ENCODE peak calls at places on chromosome 1, in five cellular contexts. R is foreskin fibroblast, A is neural progenitor cell, L is NB4, D is lower leg skin. P is an unnamed sample.

GRCh38 chr1:109787845-109788605 is 24.3 kb upstream of the EPS8L3 start:
- DNase-seq in A (no peak), R (no peak), L (peak; percentile 84), D (peak; percentile 81), P (no peak)

GRCh38 chr1:162200096-162200847 is 130.8 kb downstream of the NOS1AP start:
- DNase-seq in A (no peak), D (no peak), L (no peak), R (peak; percentile 15), P (peak; percentile 11)

GRCh38 chr1:11977625-11978024 is 2.6 kb upstream of the MFN2 start:
- DNase-seq in R (peak; percentile 90), A (no peak), L (no peak), D (no peak), P (no peak)

GRCh38 chr1:240465531-240465940 is 146.4 kb downstream of the GREM2 start:
- DNase-seq in D (no peak), R (peak; percentile 23), L (no peak), A (peak; percentile 20), P (no peak)

GRCh38 chr1:203128691-203129500 is 1.4 kb downstream of the ADORA1 start:
- DNase-seq in L (no peak), R (no peak), A (no peak), D (peak; percentile 70), P (no peak)

GRCh38 chr1:205355054-205355453 is 1.7 kb downstream of the KLHDC8A start:
- DNase-seq in R (no peak), A (no peak), D (no peak), L (no peak), P (no peak)

GRCh38 chr1:52707927-52708655 is 9.9 kb upstream of the COA7 start:
- DNase-seq in A (no peak), D (peak; percentile 37), R (peak; percentile 80), L (peak; percentile 29), P (peak; percentile 54)

GRCh38 chr1:207810173-207810572 is 58.3 kb downstream of the CD46 start:
- DNase-seq in L (no peak), A (no peak), D (no peak), R (peak; percentile 90), P (peak; percentile 49)

GRCh38 chr1:29835486-29836273 is 599.4 kb downstream of the PTPRU start:
- DNase-seq in D (peak; percentile 69), L (peak; percentile 9), A (no peak), R (no peak), P (no peak)

GRCh38 chr1:204077979-204078696 is 5.2 kb downstream of the SOX13 start:
- DNase-seq in L (no peak), A (peak; percentile 83), D (no peak), R (no peak), P (peak; percentile 51)

GRCh38 chr1:111476761-111477309 is 3.1 kb downstream of the C1orf162 start:
- DNase-seq in D (no peak), R (no peak), L (peak; percentile 68), A (no peak), P (no peak)

GRCh38 chr1:17919525-17920439 is 164.6 kb downstream of the ACTL8 start:
- DNase-seq in D (peak; percentile 77), L (peak; percentile 56), A (peak; percentile 84), R (peak; percentile 71), P (peak; percentile 57)

GRCh38 chr1:157483635-157484034 is 68.7 kb downstream of the FCRL5 start:
- DNase-seq in L (no peak), D (no peak), R (no peak), A (no peak), P (no peak)

GRCh38 chr1:92858564-92859399 is 26.9 kb downstream of the RPL5 start:
- DNase-seq in L (peak; percentile 80), A (peak; percentile 85), D (no peak), R (peak; percentile 86), P (peak; percentile 79)

GRCh38 chr1:2330511-2331199 is 60.7 kb downstream of the MORN1 start:
- DNase-seq in L (no peak), A (no peak), R (peak; percentile 93), D (peak; percentile 94), P (peak; percentile 76)

GRCh38 chr1:53316058-53316741 is 11.7 kb downstream of the LRP8 start:
- DNase-seq in L (peak; percentile 37), A (peak; percentile 47), R (peak; percentile 45), D (no peak), P (no peak)

GRCh38 chr1:41902669-41903068 is 16.1 kb downstream of the HIVEP3 start:
- DNase-seq in R (no peak), D (no peak), A (no peak), L (no peak), P (no peak)

GRCh38 chr1:25810341-25811299 is 9.1 kb upstream of the MTFR1L start:
- DNase-seq in L (peak; percentile 77), R (peak; percentile 77), D (peak; percentile 95), A (peak; percentile 90), P (peak; percentile 47)

GRCh38 chr1:154419620-154420020 is 14.5 kb downstream of the IL6R start:
- DNase-seq in A (no peak), L (peak; percentile 81), D (peak; percentile 97), R (peak; percentile 94), P (peak; percentile 86)

DNA sequence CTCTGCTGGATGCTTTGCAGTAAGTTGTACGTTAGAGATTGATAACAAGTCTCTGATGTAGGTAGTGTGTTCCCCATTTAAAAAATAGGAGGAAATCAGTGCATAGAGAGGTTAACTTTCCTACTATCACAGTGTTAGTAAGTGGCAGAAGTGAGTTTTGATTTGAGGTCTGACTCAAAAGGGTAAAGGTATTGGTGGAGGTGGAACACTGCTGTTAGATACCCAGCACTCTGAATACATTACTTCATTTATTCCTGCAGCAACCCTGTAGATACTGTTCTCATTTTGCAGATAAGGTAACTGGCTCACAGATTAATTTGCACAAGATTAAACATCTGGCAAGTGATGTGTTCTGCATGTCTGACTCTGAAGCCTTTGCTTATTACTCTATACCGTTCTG is 3.1 kb downstream of the CAMSAP2 start:
- DNase-seq in D (no peak), A (no peak), L (no peak), R (peak; percentile 9), P (no peak)
- H3K4me3 ChIP-seq in D (no peak overlapping the region), A (peak overlapping the region; percentile 89), L (no peak overlapping the region), R (peak overlapping the region; percentile 99), P (peak overlapping the region; percentile 92)

GRCh38 chr1:212284744-212285684 is at the start of gene PPP2R5A:
- DNase-seq in L (peak; percentile 100), R (peak; percentile 100), D (peak; percentile 100), A (peak; percentile 100), P (peak; percentile 99)
- TF ChIP-seq CTCF in L (no peak), R (no peak), D (no peak), A (peak; percentile 55), P (peak; percentile 11)

DNA sequence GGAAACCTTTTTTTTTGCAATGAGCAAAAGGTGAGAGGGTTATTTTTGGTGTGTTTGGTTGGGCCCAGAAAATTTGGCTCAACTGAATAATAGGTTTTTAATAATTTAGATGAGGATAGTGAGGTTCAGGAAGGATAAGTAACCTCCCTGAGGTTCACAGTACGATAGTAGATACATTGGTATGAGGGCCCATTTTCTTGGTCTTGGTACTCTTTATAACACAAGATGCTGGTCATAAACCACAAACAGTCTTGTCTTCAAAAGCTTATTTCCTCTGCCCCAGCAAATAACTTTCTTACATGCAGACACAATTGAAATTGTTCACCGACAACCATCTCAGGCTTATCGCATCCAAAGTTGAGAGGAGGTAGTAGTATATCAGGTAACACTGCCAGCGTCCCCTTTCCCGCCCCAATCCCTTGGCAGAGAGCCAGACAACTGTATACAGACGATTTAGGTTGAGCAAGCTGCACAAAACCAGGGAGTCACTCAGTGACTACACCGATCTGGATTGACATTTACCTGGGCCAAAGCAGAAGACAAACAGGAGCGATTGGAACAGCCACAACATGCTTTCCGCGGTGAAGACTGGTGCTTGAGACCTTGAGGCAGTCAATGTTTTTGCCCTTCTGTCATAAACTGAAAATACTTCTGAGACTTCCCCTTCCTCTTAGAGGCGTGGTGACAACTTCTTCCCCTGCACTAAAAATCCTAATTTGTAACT is at the start of gene SLAMF6:
- DNase-seq in R (no peak), L (peak; percentile 24), D (no peak), A (no peak), P (no peak)
- H3K4me3 ChIP-seq in R (no peak within 1 kb of the TSS), L (no peak within 1 kb of the TSS), D (no peak within 1 kb of the TSS), A (no peak within 1 kb of the TSS), P (no peak within 1 kb of the TSS)

GRCh38 chr1:176880954-176881595 is 283.4 kb downstream of the ASTN1 start:
- DNase-seq in A (peak; percentile 95), D (peak; percentile 93), R (peak; percentile 86), L (peak; percentile 56), P (peak; percentile 54)

GRCh38 chr1:176877557-176877956 is 287.0 kb downstream of the ASTN1 start:
- DNase-seq in L (no peak), D (no peak), R (no peak), A (no peak), P (no peak)

GRCh38 chr1:176876966-176877515 is 287.5 kb downstream of the ASTN1 start:
- DNase-seq in A (no peak), D (no peak), R (no peak), L (no peak), P (no peak)

GRCh38 chr1:176879784-176880620 is 284.5 kb downstream of the ASTN1 start:
- DNase-seq in A (no peak), R (no peak), L (no peak), D (no peak), P (no peak)

DNA sequence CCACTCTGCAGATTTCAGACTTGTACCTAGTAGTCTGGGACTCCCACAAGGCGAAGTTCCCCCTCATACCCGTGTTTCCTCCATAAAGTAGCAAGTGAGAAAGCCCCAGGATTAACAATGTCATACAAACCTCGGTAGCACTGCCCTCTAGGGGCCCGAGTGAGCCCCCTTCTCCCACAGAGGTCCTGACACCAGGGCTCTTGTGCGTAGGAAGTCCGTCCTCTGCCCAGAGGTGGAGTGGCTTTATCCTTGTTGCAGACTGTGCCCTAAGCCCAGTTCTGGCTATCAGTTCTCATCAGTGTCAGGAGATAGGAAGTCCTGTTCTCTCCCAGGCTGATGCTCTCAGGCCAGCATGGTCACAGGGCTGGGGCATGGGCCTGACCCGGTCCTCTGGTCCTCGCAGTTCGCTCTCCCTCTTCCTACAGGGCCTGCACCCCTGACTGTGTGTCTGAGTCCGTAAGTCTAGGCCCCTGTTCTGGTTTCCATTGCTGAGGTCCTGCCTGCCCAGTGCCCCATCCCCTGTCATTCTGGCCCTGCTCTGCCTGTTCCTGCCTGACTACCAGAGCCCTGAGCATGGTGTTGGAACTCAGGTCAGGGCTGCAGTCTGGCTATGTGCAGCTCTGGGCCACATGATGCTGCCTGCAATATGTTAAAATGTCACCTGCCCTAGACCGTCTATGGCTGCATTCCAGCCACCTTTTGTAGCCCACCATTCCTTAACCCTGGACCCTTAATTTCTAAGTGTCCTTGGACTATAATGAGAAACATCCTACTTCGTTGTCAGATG is 285.6 kb downstream of the ASTN1 start:
- DNase-seq in D (no peak), R (no peak), A (peak; percentile 49), L (peak; percentile 14), P (no peak)
- TF ChIP-seq CTCF in D (no peak), R (no peak), A (peak; percentile 51), L (peak; percentile 29), P (no peak)

P was measured in brain microvascular endothelial cell.